ENCODE peak calls at places on chromosome 3, in four cellular contexts. One of them, this sample, is unnamed.

GRCh38 chr3:101884776-101885175 is 35.5 kb downstream of the NFKBIZ start:
- DNase-seq in K562: no peak
- DNase-seq in WTC11: no peak
- DNase-seq in H1: no peak
- DNase-seq in this sample: no peak

GRCh38 chr3:28667646-28668376 is 319.2 kb upstream of the AZI2 start:
- DNase-seq in K562: peak; percentile 51
- DNase-seq in WTC11: peak; percentile 78
- DNase-seq in H1: peak; percentile 82
- DNase-seq in this sample: peak; percentile 61

GRCh38 chr3:150421256-150421655 is 13.2 kb downstream of the TSC22D2 start:
- DNase-seq in K562: no peak
- DNase-seq in WTC11: no peak
- DNase-seq in H1: no peak
- DNase-seq in this sample: no peak

GRCh38 chr3:37945407-37945802 is 45.2 kb upstream of the VILL start:
- DNase-seq in K562: no peak
- DNase-seq in WTC11: no peak
- DNase-seq in H1: peak; percentile 37
- DNase-seq in this sample: peak; percentile 65

GRCh38 chr3:110933786-110934415 is 137.7 kb upstream of the NECTIN3 start:
- DNase-seq in K562: no peak
- DNase-seq in WTC11: no peak
- DNase-seq in H1: no peak
- DNase-seq in this sample: no peak

GRCh38 chr3:180680097-180680430 is 775 bp upstream of the CCDC39 start:
- DNase-seq in K562: no peak
- DNase-seq in WTC11: peak; percentile 41
- DNase-seq in H1: no peak
- DNase-seq in this sample: peak; percentile 38

GRCh38 chr3:185728630-185729334 is 96.1 kb downstream of the IGF2BP2 start:
- DNase-seq in K562: no peak
- DNase-seq in WTC11: no peak
- DNase-seq in H1: no peak
- DNase-seq in this sample: no peak

GRCh38 chr3:190038050-190038631 is 82.6 kb downstream of the P3H2 start:
- DNase-seq in K562: no peak
- DNase-seq in WTC11: no peak
- DNase-seq in H1: no peak
- DNase-seq in this sample: peak; percentile 16

GRCh38 chr3:101193957-101194356 is 126.4 kb downstream of the IMPG2 start:
- DNase-seq in K562: no peak
- DNase-seq in WTC11: no peak
- DNase-seq in H1: no peak
- DNase-seq in this sample: no peak

GRCh38 chr3:194582196-194582905 is 50.9 kb downstream of the TMEM44 start:
- DNase-seq in K562: no peak
- DNase-seq in WTC11: peak; percentile 24
- DNase-seq in H1: no peak
- DNase-seq in this sample: no peak

GRCh38 chr3:152270944-152271343 is 2.2 kb downstream of the MBNL1 start:
- DNase-seq in K562: no peak
- DNase-seq in WTC11: no peak
- DNase-seq in H1: no peak
- DNase-seq in this sample: no peak

GRCh38 chr3:100213891-100214573 is 46.8 kb upstream of the TBC1D23 start:
- DNase-seq in K562: no peak
- DNase-seq in WTC11: no peak
- DNase-seq in H1: no peak
- DNase-seq in this sample: no peak

GRCh38 chr3:100695696-100696095 is 13.6 kb upstream of the TFG start:
- DNase-seq in K562: no peak
- DNase-seq in WTC11: no peak
- DNase-seq in H1: no peak
- DNase-seq in this sample: no peak

GRCh38 chr3:181696641-181697230 is 15.0 kb upstream of the SOX2 start:
- DNase-seq in K562: no peak
- DNase-seq in WTC11: no peak
- DNase-seq in H1: no peak
- DNase-seq in this sample: no peak
- TF ChIP-seq TEAD4 in K562: no peak
- TF ChIP-seq TEAD4 in WTC11: no peak
- TF ChIP-seq TEAD4 in H1: no peak
- TF ChIP-seq TEAD4 in this sample: no peak

GRCh38 chr3:133894334-133895207 is 1.1 kb downstream of the RAB6B start:
- DNase-seq in K562: peak; percentile 56
- DNase-seq in WTC11: peak; percentile 61
- DNase-seq in H1: peak; percentile 74
- DNase-seq in this sample: peak; percentile 76
- TF ChIP-seq TEAD4 in K562: no peak
- TF ChIP-seq TEAD4 in WTC11: no peak
- TF ChIP-seq TEAD4 in H1: no peak
- TF ChIP-seq TEAD4 in this sample: no peak

GRCh38 chr3:54358327-54358726 is 236.0 kb downstream of the CACNA2D3 start:
- DNase-seq in K562: no peak
- DNase-seq in WTC11: no peak
- DNase-seq in H1: no peak
- DNase-seq in this sample: no peak
- TF ChIP-seq TEAD4 in K562: no peak
- TF ChIP-seq TEAD4 in WTC11: no peak
- TF ChIP-seq TEAD4 in H1: no peak
- TF ChIP-seq TEAD4 in this sample: no peak

DNA sequence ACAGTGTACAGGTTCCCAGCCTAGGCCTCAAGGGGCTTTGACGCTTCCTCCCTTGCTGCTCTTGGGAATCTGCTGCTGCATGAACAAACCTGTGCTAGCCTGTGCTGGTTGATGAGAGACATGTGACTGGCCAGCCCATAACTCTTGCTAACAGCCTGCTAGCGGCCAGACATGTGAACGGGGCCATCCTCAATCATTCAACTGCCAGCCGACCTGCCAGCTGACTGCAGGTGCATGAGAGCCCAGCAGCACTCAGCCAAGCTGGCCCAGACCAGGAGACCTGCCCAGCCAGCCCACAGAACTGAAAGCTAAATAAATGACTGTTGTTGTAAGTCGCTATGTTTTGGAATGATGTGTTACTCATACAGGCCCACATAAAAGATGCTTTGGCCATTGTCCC is 82.4 kb upstream of the DLG1 start:
- DNase-seq in K562: no peak
- DNase-seq in WTC11: no peak
- DNase-seq in H1: no peak
- DNase-seq in this sample: peak; percentile 2
- TF ChIP-seq TEAD4 in K562: no peak
- TF ChIP-seq TEAD4 in WTC11: no peak
- TF ChIP-seq TEAD4 in H1: no peak
- TF ChIP-seq TEAD4 in this sample: no peak